ENCODE peak calls at places on chromosomes 2 and 18, in four cellular contexts. L is B cell, J is adrenal gland, A is left lung. H is an unnamed sample.

GRCh38 chr2:216855079-216855478 is 4.8 kb downstream of the TNP1 start:
- DNase-seq in L (no peak), J (no peak), A (no peak), H (no peak)

GRCh38 chr2:55418512-55419235 is 982 bp downstream of the CCDC88A start:
- DNase-seq in L (no peak), J (no peak), A (no peak), H (no peak)

GRCh38 chr2:127067620-127068350 is 39.2 kb downstream of the BIN1 start:
- DNase-seq in L (peak; percentile 58), J (peak; percentile 92), A (no peak), H (peak; percentile 89)

GRCh38 chr2:160220545-160221009 is 20.5 kb upstream of the ITGB6 start:
- DNase-seq in L (no peak), J (no peak), A (no peak), H (no peak)

GRCh38 chr2:42138163-42139016 is 30.8 kb upstream of the EML4 start:
- DNase-seq in L (no peak), J (peak; percentile 62), A (no peak), H (no peak)

GRCh38 chr2:122191331-122191730 is 435.9 kb downstream of the TSN start:
- DNase-seq in L (no peak), J (peak; percentile 62), A (no peak), H (no peak)

GRCh38 chr2:229725716-229726346 is 11.5 kb upstream of the DNER start:
- DNase-seq in L (no peak), J (peak; percentile 94), A (no peak), H (no peak)

GRCh38 chr2:223613017-223613950 is 11.1 kb upstream of the SCG2 start:
- DNase-seq in L (no peak), J (peak; percentile 95), A (peak; percentile 84), H (peak; percentile 75)

GRCh38 chr2:174874081-174874480 is 109.8 kb upstream of the CHRNA1 start:
- DNase-seq in L (no peak), J (no peak), A (no peak), H (no peak)

GRCh38 chr2:168583064-168583709 is 127.1 kb downstream of the CERS6 start:
- DNase-seq in L (no peak), J (no peak), A (no peak), H (no peak)

GRCh38 chr2:45168731-45169338 is 159.6 kb upstream of the SIX2 start:
- DNase-seq in L (no peak), J (no peak), A (peak; percentile 73), H (no peak)

GRCh38 chr2:42928161-42928691 is 135.8 kb upstream of the HAAO start:
- DNase-seq in L (no peak), J (no peak), A (no peak), H (no peak)

GRCh38 chr2:98327776-98328175 is 18.5 kb upstream of the CNGA3 start:
- DNase-seq in L (no peak), J (no peak), A (no peak), H (no peak)

DNA sequence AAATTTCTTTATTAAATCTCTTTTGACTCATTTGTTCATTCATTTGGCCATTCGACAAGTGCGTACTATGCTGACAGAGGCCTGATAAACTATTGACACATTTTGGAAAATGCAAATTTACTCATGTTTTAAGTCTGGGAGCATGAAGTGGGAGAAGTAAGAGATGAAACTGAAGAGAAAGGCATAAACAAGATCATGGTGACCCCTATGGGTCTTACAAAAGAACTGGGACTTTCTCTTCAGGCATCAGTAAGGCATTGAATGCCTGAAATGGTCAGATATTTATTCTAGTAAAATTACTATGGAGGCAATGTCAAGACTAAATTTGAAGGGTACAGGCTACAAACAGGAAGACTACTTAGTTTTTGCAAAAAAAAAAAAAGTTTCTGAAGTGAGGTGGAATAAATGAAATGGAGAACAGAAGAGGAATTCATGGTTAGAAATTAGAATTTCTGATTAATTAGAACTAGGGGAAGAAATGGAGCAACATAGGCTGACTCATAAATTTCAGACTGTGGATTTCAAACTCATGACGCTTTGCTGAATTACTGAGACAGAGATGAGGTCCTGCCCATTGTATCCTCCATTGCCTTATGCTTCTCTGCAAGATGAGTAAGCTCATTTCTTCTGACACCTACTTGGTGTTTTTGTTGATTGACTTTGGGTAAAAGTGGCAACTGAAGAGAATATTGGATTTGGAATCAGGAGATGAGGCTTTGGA is 32.7 kb downstream of the VSNL1 start:
- DNase-seq in L (no peak), J (no peak), A (no peak), H (no peak)
- TF ChIP-seq CTCF in L (no peak), J (no peak), A (no peak), H (peak; percentile 13)

DNA sequence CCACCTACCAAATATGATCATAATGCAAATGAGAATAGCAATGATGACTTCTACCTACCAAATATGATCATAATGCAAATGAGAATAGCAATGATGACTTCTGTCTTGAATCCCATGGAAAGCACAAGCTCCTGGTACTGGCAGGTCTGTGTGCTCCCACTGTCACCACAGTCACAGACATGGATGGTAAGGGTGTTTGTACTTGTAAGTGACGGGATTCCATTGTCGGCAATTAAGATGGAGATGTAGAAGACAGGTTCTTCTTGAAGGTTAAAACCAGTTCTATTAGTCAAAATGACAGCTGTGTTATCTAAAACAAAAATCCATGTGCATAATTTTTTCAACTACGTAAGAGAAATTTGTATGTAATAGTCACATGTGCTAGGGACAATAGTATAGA is 95.0 kb downstream of the CDH19 start:
- DNase-seq in L (no peak), J (no peak), A (no peak), H (no peak)
- TF ChIP-seq CTCF in L (no peak), J (no peak), A (no peak), H (no peak)

DNA sequence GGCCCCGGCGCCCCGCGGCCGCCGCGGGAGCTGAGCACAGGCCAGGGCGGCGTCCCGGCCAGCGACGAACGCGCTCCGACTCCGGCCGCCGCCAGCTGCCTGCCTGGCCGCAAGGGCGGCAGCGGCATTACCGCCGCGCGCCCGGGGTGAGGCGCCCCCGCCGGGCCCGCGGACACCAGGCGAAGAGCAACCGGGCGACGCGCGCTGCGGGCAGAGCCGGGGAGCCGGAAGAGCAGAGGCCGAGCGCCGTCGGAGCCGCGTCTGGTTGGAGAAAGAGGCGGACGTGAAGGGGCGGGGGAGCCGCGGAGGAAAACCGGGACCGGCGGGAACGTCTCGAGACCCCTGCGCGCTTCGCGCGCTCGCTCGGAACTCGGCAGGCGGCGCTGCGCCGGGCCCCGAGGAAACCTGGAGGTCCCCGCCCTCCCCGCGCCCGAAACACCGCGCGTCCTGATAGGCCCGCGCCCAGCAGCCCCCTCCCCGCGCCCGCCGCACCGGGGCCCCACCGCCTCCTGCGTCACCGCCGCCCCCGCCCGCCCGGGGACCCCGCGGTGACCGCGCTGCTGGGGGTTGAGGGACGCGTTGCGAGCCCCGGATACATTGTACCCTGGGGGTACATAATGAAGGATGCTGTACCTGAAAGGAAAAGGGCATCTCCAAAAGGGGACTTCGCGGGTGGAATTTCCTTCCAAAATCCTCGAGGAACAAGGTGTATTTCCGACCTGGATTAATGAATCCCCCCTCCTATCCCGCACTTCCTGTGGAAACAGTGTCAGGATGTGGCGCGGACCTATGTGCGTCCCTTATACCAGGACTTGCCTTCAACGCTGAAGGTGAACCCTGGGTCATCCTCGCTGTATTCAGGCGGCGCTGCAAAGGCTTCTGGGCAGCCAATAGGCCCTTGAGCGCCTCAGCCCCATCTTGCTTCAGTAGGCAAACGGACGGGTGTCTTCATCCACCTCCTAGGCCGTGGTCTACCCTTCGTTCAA is 1.0 kb upstream of the B4GALT6 start:
- DNase-seq in L (peak; percentile 43), J (peak; percentile 86), A (peak; percentile 91), H (peak; percentile 85)
- TF ChIP-seq CTCF in L (peak; percentile 19), J (peak; percentile 63), A (peak; percentile 21), H (peak; percentile 45)

DNA sequence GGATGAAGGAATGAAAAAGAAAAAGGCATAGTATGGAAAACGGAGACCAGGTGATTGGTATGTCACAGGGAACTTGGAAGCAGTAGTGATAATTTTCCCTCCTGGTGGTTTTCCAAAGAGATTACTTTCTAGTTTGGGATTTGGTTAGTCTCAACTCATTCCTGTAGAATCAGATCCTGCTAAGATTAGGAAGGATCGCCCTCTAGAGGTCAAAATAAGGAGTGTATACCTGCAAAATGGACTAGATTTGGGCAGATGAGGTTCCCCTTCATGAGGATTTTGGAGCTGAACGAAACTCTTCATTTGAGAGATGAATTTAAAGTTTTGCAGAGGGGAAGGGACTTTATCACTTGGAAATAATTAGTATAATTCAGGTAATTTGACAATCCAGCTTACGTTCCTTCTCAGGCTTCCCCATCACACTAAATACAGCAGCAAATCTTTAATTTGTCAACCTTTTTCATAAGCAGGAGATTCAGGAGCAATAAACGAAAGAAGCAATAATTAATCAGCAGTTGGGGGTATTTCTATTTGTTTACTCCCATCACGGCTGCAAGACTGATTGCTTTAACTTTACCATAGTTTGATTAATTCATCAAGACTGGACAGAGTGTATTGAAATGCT is 65.2 kb downstream of the CCDC195 start:
- DNase-seq in L (peak; percentile 41), J (no peak), A (no peak), H (no peak)
- TF ChIP-seq CTCF in L (peak; percentile 89), J (peak; percentile 74), A (peak; percentile 69), H (peak; percentile 85)